ENCODE peak calls at places on chromosomes 7 and 10, in eight cellular contexts. Z is transverse colon, E is HCT116, Y is IMR-90, U is heart left ventricle, P is A549, V is stomach, T is H1. H is an unnamed sample.

GRCh38 chr7:31134246-31135188 is 82.4 kb downstream of the ADCYAP1R1 start:
- DNase-seq in P (peak), Y (peak), E (peak), V (peak), T (peak), U (peak), Z (peak), H (peak)

GRCh38 chr7:16524332-16524731 is 2.3 kb upstream of the LRRC72 start:
- DNase-seq in P (no peak), U (no peak), T (no peak), E (no peak), V (no peak), Y (no peak), Z (no peak), H (no peak)

GRCh38 chr7:129771201-129771927 is 159.8 kb downstream of the NRF1 start:
- DNase-seq in T (no peak), Y (no peak), U (no peak), P (no peak), Z (no peak), V (no peak), E (no peak), H (no peak)

GRCh38 chr10:2076528-2076927 is 339.2 kb upstream of the ADARB2 start:
- DNase-seq in T (no peak), V (no peak), E (no peak), U (no peak), P (no peak), Z (no peak), Y (no peak), H (no peak)

GRCh38 chr7:7292608-7293007 is 110.3 kb downstream of the C1GALT1 start:
- DNase-seq in T (no peak), Y (no peak), V (no peak), U (no peak), P (no peak), E (no peak), Z (no peak), H (no peak)

GRCh38 chr10:99630439-99630838 is 10.2 kb upstream of the SLC25A28 start:
- DNase-seq in P (no peak), T (no peak), E (peak), Z (peak), U (no peak), Y (peak), V (peak), H (no peak)

GRCh38 chr7:73526892-73527821 is 5.1 kb upstream of the BAZ1B start:
- DNase-seq in Y (no peak), E (no peak), Z (no peak), V (no peak), P (no peak), T (no peak), U (no peak), H (no peak)

GRCh38 chr7:16915405-16915804 is 33.6 kb upstream of the AGR3 start:
- DNase-seq in T (no peak), P (no peak), E (peak), Y (peak), U (no peak), Z (no peak), V (no peak), H (peak)

GRCh38 chr7:84073476-84073875 is 121.1 kb downstream of the SEMA3A start:
- DNase-seq in E (no peak), P (no peak), Z (no peak), T (no peak), Y (peak), U (no peak), V (no peak), H (no peak)

GRCh38 chr10:131109746-131110145 is 201.8 kb downstream of the TCERG1L start:
- DNase-seq in V (no peak), E (no peak), Y (no peak), U (no peak), T (no peak), P (no peak), Z (no peak), H (no peak)

GRCh38 chr10:47048533-47048905 is 137.3 kb downstream of the PTPN20 start:
- DNase-seq in P (no peak), Y (no peak), Z (no peak), V (peak), E (no peak), T (no peak), U (peak), H (no peak)

GRCh38 chr7:35908305-35909223 is 107.7 kb downstream of the SEPTIN7 start:
- DNase-seq in Y (no peak), E (no peak), U (no peak), V (no peak), Z (no peak), T (no peak), P (no peak), H (no peak)

GRCh38 chr10:21173433-21173963 is 276.4 kb upstream of the NEBL start:
- DNase-seq in Y (no peak), Z (no peak), P (no peak), U (no peak), E (no peak), V (no peak), T (no peak), H (no peak)

GRCh38 chr10:125152646-125153368 is 7.6 kb downstream of the CTBP2 start:
- DNase-seq in P (no peak), Y (no peak), U (peak), E (no peak), V (peak), T (no peak), Z (peak), H (no peak)
- TF ChIP-seq POLR2A in P (no peak), Y (no peak), U (no peak), E (no peak), V (no peak), T (peak), Z (peak), H (no peak)

DNA sequence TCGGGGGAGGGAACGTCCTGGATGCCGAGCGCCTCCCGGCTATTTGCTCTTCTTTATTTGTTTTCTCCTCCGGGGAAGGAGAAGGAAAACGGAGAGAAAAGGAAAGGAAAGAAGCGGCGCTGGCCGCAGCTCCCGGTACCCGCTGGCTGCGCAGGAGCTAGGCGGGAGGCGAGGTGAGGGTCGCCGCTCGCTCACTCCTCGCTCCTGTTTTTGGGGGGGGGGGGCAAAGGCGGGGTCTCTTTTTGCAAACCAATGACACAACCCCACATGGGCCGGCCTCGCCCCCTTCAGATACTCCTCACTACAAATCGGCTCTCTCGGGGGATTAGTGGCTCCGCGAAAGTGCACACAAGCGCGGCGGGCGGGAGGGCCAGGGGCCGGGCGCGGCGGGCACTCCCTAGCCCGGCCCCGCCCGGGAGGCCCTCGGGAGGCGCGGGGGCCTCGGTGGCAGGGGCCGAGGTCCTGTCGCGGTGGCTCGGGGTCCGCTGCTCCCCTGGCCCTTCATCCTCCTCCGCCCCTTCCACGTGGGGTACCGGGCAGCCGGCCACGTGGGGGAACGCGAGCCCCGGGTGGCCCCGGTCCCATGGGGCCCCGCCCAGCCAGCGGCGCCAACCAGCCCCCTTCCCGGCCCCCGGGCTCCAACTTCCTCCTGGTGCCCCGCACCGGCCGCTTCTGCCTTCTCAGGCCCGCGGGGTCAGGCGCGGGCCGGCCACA is 650 bp upstream of the CTBP2 start:
- DNase-seq in V (peak), E (peak), T (peak), P (peak), Z (peak), Y (peak), U (peak), H (peak)
- TF ChIP-seq POLR2A in V (no peak), E (peak), T (peak), P (no peak), Z (no peak), Y (peak), U (peak), H (peak)

GRCh38 chr7:28408974-28409715 is 3.2 kb upstream of the CREB5 start:
- DNase-seq in T (peak), E (peak), U (peak), Y (peak), Z (peak), V (peak), P (peak), H (peak)
- TF ChIP-seq POLR2A in T (no peak), E (no peak), U (peak), Y (peak), Z (peak), V (no peak), P (no peak), H (no peak)

DNA sequence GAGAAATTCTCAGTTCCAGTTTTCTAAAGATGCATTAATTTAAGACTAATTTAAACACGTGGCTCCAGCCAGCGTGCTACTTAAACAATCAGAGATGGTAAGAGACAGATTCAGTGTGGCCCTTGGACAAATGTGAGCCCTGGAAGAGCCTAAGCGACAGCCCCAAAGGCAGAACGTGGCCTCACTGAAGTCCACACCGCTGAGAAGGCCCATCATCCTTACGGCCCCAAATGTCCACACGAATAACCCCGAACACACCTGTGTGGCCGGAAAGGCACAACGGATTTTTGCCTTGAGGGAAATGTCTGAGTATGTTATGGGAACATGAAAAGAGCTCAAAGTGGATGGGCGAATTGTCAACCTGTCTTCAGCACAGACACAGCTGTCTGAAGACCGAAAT is 3.2 kb downstream of the COX19 start:
- DNase-seq in Y (no peak), P (no peak), Z (no peak), V (no peak), E (no peak), U (no peak), T (no peak), H (no peak)
- TF ChIP-seq POLR2A in Y (no peak), P (no peak), Z (no peak), V (no peak), E (no peak), U (no peak), T (no peak), H (no peak)

GRCh38 chr10:72272689-72273409 is 875 bp upstream of the DDIT4 start:
- DNase-seq in T (peak), Z (peak), E (peak), V (peak), U (peak), Y (peak), P (peak), H (peak)
- TF ChIP-seq POLR2A in T (peak), Z (no peak), E (peak), V (no peak), U (peak), Y (peak), P (peak), H (peak)

GRCh38 chr7:139562491-139562890 is 39.0 kb downstream of the CLEC2L start:
- DNase-seq in E (no peak), T (no peak), P (no peak), U (no peak), Y (no peak), Z (no peak), V (no peak), H (no peak)
- TF ChIP-seq POLR2A in E (no peak), T (no peak), P (peak), U (no peak), Y (no peak), Z (no peak), V (no peak), H (no peak)